ENCODE peak calls at places on chromosome X, in seven cellular contexts. I, R, Y, A, V, C and D are unnamed samples.

GRCh38 chrX:72073614-72074013 is 58.1 kb downstream of the RTL5 start:
- DNase-seq in I (no peak), R (no peak), Y (no peak), A (no peak), V (no peak), C (no peak), D (no peak)

GRCh38 chrX:51420610-51421009 is 75.8 kb downstream of the NUDT11 start:
- DNase-seq in I (no peak), R (no peak), Y (peak; percentile 12), A (no peak), V (no peak), C (no peak), D (peak; percentile 13)

GRCh38 chrX:133868250-133868649 is 117.1 kb downstream of the GPC3 start:
- DNase-seq in I (no peak), R (no peak), Y (no peak), A (no peak), V (no peak), C (no peak), D (no peak)

GRCh38 chrX:131146702-131147101 is 88.6 kb downstream of the ARHGAP36 start:
- DNase-seq in I (no peak), R (no peak), Y (no peak), A (no peak), V (no peak), C (no peak), D (no peak)

GRCh38 chrX:10395179-10395578 is 225.2 kb downstream of the MID1 start:
- DNase-seq in I (no peak), R (no peak), Y (no peak), A (no peak), V (no peak), C (no peak), D (no peak)

GRCh38 chrX:65821721-65822496 is 154.5 kb downstream of the MSN start:
- DNase-seq in I (peak; percentile 11), R (peak; percentile 22), Y (no peak), A (peak; percentile 18), V (no peak), C (peak; percentile 13), D (peak; percentile 49)

GRCh38 chrX:119880552-119881437 is 9.2 kb downstream of the NDUFA1 start:
- DNase-seq in I (peak; percentile 56), R (peak; percentile 18), Y (peak; percentile 52), A (no peak), V (no peak), C (no peak), D (peak; percentile 40)

GRCh38 chrX:154840856-154841255 is 6.4 kb upstream of the SMIM9 start:
- DNase-seq in I (peak; percentile 29), R (no peak), Y (peak; percentile 33), A (no peak), V (no peak), C (no peak), D (no peak)

GRCh38 chrX:110733166-110733565 is 62.5 kb downstream of the CHRDL1 start:
- DNase-seq in I (no peak), R (no peak), Y (peak; percentile 16), A (no peak), V (no peak), C (no peak), D (no peak)

GRCh38 chrX:20414781-20415445 is 148.2 kb upstream of the RPS6KA3 start:
- DNase-seq in I (no peak), R (no peak), Y (no peak), A (no peak), V (no peak), C (no peak), D (peak; percentile 47)

GRCh38 chrX:136221851-136222513 is 29.2 kb downstream of the MAP7D3 start:
- DNase-seq in I (no peak), R (no peak), Y (no peak), A (no peak), V (no peak), C (no peak), D (no peak)

GRCh38 chrX:45710081-45710801 is 509.6 kb upstream of the DIPK2B start:
- DNase-seq in I (peak; percentile 17), R (no peak), Y (peak; percentile 96), A (no peak), V (no peak), C (no peak), D (peak; percentile 80)

GRCh38 chrX:30493348-30493747 is 84.2 kb downstream of the TASL start:
- DNase-seq in I (no peak), R (no peak), Y (no peak), A (no peak), V (no peak), C (no peak), D (no peak)
- TF ChIP-seq CTCF in I (no peak), R (no peak), Y (no peak), A (no peak), V (no peak), C (no peak), D (no peak)

GRCh38 chrX:152819271-152819670 is 11.3 kb downstream of the CETN2 start:
- DNase-seq in I (no peak), R (no peak), Y (no peak), A (no peak), V (no peak), C (no peak), D (no peak)

GRCh38 chrX:152813211-152813610 is 17.3 kb downstream of the CETN2 start:
- DNase-seq in I (no peak), R (no peak), Y (no peak), A (no peak), V (no peak), C (no peak), D (no peak)

GRCh38 chrX:152814048-152814447 is 16.5 kb downstream of the CETN2 start:
- DNase-seq in I (no peak), R (no peak), Y (no peak), A (no peak), V (no peak), C (no peak), D (no peak)

GRCh38 chrX:152819732-152820131 is 10.8 kb downstream of the CETN2 start:
- DNase-seq in I (no peak), R (no peak), Y (peak; percentile 49), A (no peak), V (no peak), C (no peak), D (no peak)

DNA sequence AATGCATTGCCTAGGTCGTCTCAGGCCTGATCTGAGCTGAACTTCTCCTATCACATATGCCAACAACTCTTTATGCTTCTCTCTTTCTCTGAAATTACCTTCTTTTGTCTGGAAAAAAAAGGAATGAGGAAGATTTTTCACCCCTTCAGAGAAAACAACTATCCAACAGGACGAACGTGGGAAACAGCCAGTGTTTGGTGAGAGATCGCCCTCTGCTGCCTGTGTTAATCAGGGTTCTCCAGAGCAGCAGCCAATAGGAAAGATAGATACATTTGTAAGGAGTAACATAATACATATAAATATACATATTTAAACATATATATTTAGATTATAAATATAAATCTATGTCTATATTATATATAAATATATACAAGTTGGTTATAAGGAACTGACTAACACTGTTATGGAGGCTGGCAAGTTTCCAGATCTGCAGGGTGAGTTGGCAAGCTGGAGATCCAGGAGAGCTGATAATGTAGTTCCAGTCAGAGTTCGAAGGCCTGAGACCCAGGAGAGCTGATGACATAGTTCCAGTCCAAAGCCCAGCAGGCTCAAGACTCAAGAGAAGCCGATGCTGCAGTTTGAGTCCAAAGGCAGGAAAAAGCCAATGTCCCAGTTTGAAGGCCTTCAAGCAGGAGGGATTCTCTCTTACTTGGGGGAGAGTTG is 13.3 kb downstream of the CETN2 start:
- DNase-seq in I (no peak), R (peak; percentile 43), Y (peak; percentile 41), A (no peak), V (no peak), C (no peak), D (peak; percentile 35)
- TF ChIP-seq CTCF in I (no peak), R (peak; percentile 3), Y (peak; percentile 71), A (peak; percentile 53), V (no peak), C (peak; percentile 19), D (peak; percentile 25)

DNA sequence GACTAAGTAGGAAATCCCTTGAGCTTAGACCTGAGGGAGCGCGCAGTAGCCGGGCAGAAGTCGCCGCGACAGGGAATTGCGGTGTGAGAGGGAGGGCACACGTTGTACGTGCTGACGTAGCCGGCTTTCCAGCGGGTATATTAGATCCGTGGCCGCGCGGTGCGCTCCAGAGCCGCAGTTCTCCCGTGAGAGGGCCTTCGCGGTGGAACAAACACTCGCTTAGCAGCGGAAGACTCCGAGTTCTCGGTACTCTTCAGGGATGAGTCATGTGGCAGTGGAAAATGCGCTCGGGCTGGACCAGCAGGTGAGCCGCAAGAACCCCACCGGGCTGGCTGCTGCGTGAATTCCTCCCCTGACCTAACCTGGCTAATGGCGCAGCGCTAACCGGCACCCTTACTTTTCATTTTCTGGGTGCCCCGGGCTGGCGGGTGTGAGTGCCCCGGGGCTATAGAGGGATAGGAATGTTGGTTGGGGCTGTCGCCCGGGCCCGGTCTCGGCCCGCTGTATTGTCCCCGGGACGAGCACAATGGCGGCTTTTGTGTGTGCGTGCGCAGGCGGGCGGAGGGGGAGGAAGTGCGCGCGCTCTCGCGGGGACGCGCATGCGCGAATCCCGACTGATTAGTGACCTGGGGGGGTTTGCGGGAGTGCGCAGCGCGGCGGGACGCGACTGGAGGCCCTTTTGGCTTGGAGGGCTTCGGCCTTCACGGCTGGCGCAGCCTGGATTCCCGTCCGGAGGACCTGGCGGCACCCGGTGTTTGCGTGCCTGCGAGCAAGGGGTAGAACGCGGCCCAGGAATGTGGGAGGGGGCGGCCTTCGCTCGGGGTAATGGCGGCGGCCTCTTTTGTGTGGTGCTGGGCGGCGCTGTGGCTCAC is at the start of gene DDX3X:
- DNase-seq in I (peak; percentile 76), R (peak; percentile 77), Y (peak; percentile 88), A (peak; percentile 82), V (peak; percentile 93), C (peak; percentile 93), D (peak; percentile 85)
- TF ChIP-seq CTCF in I (no peak), R (no peak), Y (no peak), A (peak; percentile 29), V (peak; percentile 17), C (peak; percentile 36), D (no peak)

GRCh38 chrX:100609591-100609990 is 24.9 kb downstream of the TNMD start:
- DNase-seq in I (no peak), R (no peak), Y (no peak), A (no peak), V (no peak), C (no peak), D (no peak)
- TF ChIP-seq CTCF in I (no peak), R (no peak), Y (peak; percentile 26), A (peak; percentile 21), V (no peak), C (no peak), D (no peak)

GRCh38 chrX:4265036-4265435 is 551.6 kb upstream of the PRKX start:
- DNase-seq in I (no peak), R (no peak), Y (no peak), A (no peak), V (no peak), C (no peak), D (no peak)

GRCh38 chrX:4268676-4269075 is 555.2 kb upstream of the PRKX start:
- DNase-seq in I (no peak), R (no peak), Y (no peak), A (no peak), V (no peak), C (no peak), D (no peak)

DNA sequence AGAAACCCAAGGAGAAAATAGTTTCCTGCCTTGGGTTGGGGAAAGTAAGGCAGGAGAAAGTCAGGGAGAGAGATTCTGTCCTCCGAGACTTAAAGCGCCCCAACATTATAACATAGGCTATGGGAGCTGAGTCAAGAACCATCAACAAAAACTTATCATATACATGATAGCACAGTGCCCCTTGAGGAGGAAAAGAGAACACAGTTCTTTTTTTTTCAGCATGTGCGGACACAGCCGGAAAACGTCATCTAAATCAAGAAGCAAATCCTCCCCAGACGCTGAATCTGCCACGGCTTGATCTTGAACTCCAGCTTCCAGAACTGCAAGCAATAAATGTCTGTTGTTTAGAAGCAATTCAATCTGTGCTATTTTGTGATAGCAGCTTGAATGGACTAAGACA is 549.6 kb upstream of the PRKX start:
- DNase-seq in I (no peak), R (no peak), Y (no peak), A (no peak), V (no peak), C (no peak), D (peak; percentile 4)
- TF ChIP-seq CTCF in I (no peak), R (peak; percentile 59), Y (no peak), A (no peak), V (no peak), C (no peak), D (no peak)